ENCODE peak calls at places on chromosome 11, in six cellular contexts. N, Z, W, C, H and B are unnamed samples.

GRCh38 chr11:2901854-2902783 is 16.5 kb upstream of the CDKN1C start:
- DNase-seq in N (peak), H (peak), Z (peak), C (peak), W (peak), B (peak)

GRCh38 chr11:99739464-99740089 is 718.8 kb downstream of the CNTN5 start:
- DNase-seq in H (peak), W (no peak), N (no peak), C (no peak), Z (peak), B (no peak)

GRCh38 chr11:117098269-117099231 is at the start of gene SIK3:
- DNase-seq in Z (peak), C (peak), H (peak), N (peak), W (peak), B (peak)

GRCh38 chr11:9759519-9760179 is 95.8 kb downstream of the SWAP70 start:
- DNase-seq in C (peak), H (peak), W (peak), Z (no peak), N (peak), B (peak)

GRCh38 chr11:92941676-92942571 is 27.5 kb upstream of the MTNR1B start:
- DNase-seq in H (peak), W (no peak), Z (peak), C (no peak), N (peak), B (no peak)

GRCh38 chr11:83252941-83253340 is 33.2 kb downstream of the CCDC90B start:
- DNase-seq in C (no peak), N (no peak), Z (no peak), H (no peak), W (no peak), B (no peak)

GRCh38 chr11:24400059-24400665 is 96.7 kb upstream of the LUZP2 start:
- DNase-seq in H (no peak), N (no peak), C (no peak), Z (no peak), W (no peak), B (no peak)

GRCh38 chr11:65456418-65456817 is 33.8 kb downstream of the NEAT1 start:
- DNase-seq in Z (no peak), H (no peak), N (no peak), W (no peak), C (no peak), B (no peak)

GRCh38 chr11:3157381-3158130 is 7.6 kb downstream of the OSBPL5 start:
- DNase-seq in Z (no peak), C (no peak), W (no peak), N (no peak), H (no peak), B (peak)

GRCh38 chr11:9568854-9569587 is 4.4 kb upstream of the WEE1 start:
- DNase-seq in W (peak), H (peak), Z (no peak), C (no peak), N (no peak), B (peak)

GRCh38 chr11:117877120-117877784 is 794 bp upstream of the FXYD6 start:
- DNase-seq in H (peak), N (no peak), Z (no peak), W (peak), C (no peak), B (no peak)

GRCh38 chr11:6673523-6673922 is 9.6 kb downstream of the MRPL17 start:
- DNase-seq in W (no peak), C (no peak), H (no peak), N (no peak), Z (no peak), B (no peak)

GRCh38 chr11:7098235-7098832 is 9.5 kb downstream of the RBMXL2 start:
- DNase-seq in N (no peak), H (peak), W (no peak), C (no peak), Z (peak), B (no peak)

GRCh38 chr11:69957849-69958248 is 120.3 kb upstream of the ANO1 start:
- DNase-seq in W (no peak), Z (no peak), C (no peak), H (no peak), N (no peak), B (no peak)

GRCh38 chr11:109604506-109604905 is 182.5 kb downstream of the C11orf87 start:
- DNase-seq in Z (no peak), W (no peak), H (no peak), N (no peak), C (no peak), B (no peak)

GRCh38 chr11:128210148-128210940 is 377.0 kb downstream of the ETS1 start:
- DNase-seq in W (no peak), H (peak), C (no peak), N (no peak), Z (no peak), B (no peak)

GRCh38 chr11:120061761-120062560 is 76.0 kb downstream of the TRIM29 start:
- DNase-seq in W (no peak), N (no peak), H (peak), Z (no peak), C (no peak), B (no peak)

GRCh38 chr11:9498457-9499078 is 37.8 kb downstream of the ZNF143 start:
- DNase-seq in C (no peak), H (no peak), W (no peak), Z (no peak), N (no peak), B (no peak)

GRCh38 chr11:28123151-28123571 is 15.0 kb downstream of the METTL15 start:
- DNase-seq in N (no peak), W (no peak), H (no peak), C (no peak), Z (no peak), B (no peak)

GRCh38 chr11:57777969-57778317 is 16.3 kb downstream of the CTNND1 start:
- DNase-seq in N (no peak), Z (no peak), H (no peak), W (peak), C (no peak), B (peak)

GRCh38 chr11:86477495-86478155 is 102.9 kb downstream of the CCDC81 start:
- DNase-seq in C (no peak), Z (no peak), N (no peak), W (peak), H (no peak), B (no peak)

GRCh38 chr11:91773090-91773489 is 451.5 kb upstream of the FAT3 start:
- DNase-seq in H (no peak), C (no peak), Z (peak), N (no peak), W (no peak), B (no peak)

GRCh38 chr11:10201343-10201742 is 92.7 kb downstream of the SBF2 start:
- DNase-seq in W (no peak), N (no peak), H (no peak), C (no peak), Z (no peak), B (no peak)

GRCh38 chr11:83641511-83641910 is 355.3 kb upstream of the CCDC90B start:
- DNase-seq in H (no peak), W (peak), N (no peak), Z (no peak), C (no peak), B (peak)

GRCh38 chr11:67596753-67597300 is 9.9 kb upstream of the NDUFV1 start:
- DNase-seq in C (no peak), N (no peak), W (no peak), Z (no peak), H (no peak), B (no peak)

GRCh38 chr11:44832452-44832851 is 105.7 kb downstream of the TSPAN18 start:
- DNase-seq in W (no peak), N (no peak), Z (no peak), C (no peak), H (no peak), B (no peak)

GRCh38 chr11:98194611-98195010 is 826.1 kb upstream of the CNTN5 start:
- DNase-seq in H (no peak), Z (no peak), W (no peak), C (no peak), N (no peak), B (no peak)

GRCh38 chr11:2650343-2650867 is 49.4 kb downstream of the KCNQ1OT1 start:
- DNase-seq in Z (no peak), W (no peak), C (no peak), N (no peak), H (no peak), B (no peak)